ENCODE peak calls at places on chromosomes 16 and 17, in eight cellular contexts. One of them, this sample, is unnamed.

GRCh38 chr16:71867934-71868333 is 16.0 kb downstream of the ZNF821 start:
- DNase-seq in A549: no peak
- DNase-seq in PC-3: no peak
- DNase-seq in AG04450: no peak
- DNase-seq in left lung: no peak
- DNase-seq in foreskin keratinocyte: no peak
- DNase-seq in heart right ventricle: no peak
- DNase-seq in CD4-positive, alpha-beta T cell: no peak
- DNase-seq in this sample: no peak

GRCh38 chr17:79003661-79004411 is 5.7 kb downstream of the CANT1 start:
- DNase-seq in A549: no peak
- DNase-seq in PC-3: no peak
- DNase-seq in AG04450: no peak
- DNase-seq in left lung: no peak
- DNase-seq in foreskin keratinocyte: no peak
- DNase-seq in heart right ventricle: no peak
- DNase-seq in CD4-positive, alpha-beta T cell: no peak
- DNase-seq in this sample: peak; percentile 64

GRCh38 chr17:47807421-47807820 is 14.2 kb downstream of the OSBPL7 start:
- DNase-seq in A549: no peak
- DNase-seq in PC-3: no peak
- DNase-seq in AG04450: no peak
- DNase-seq in left lung: no peak
- DNase-seq in foreskin keratinocyte: no peak
- DNase-seq in heart right ventricle: no peak
- DNase-seq in CD4-positive, alpha-beta T cell: no peak
- DNase-seq in this sample: no peak

GRCh38 chr17:42210046-42210445 is 15.8 kb upstream of the GHDC start:
- DNase-seq in A549: no peak
- DNase-seq in PC-3: no peak
- DNase-seq in AG04450: no peak
- DNase-seq in left lung: no peak
- DNase-seq in foreskin keratinocyte: no peak
- DNase-seq in heart right ventricle: no peak
- DNase-seq in CD4-positive, alpha-beta T cell: no peak
- DNase-seq in this sample: no peak

GRCh38 chr17:48997103-48997826 is at the start of gene IGF2BP1:
- DNase-seq in A549: peak; percentile 95
- DNase-seq in PC-3: no peak
- DNase-seq in AG04450: no peak
- DNase-seq in left lung: no peak
- DNase-seq in foreskin keratinocyte: no peak
- DNase-seq in heart right ventricle: no peak
- DNase-seq in CD4-positive, alpha-beta T cell: no peak
- DNase-seq in this sample: no peak

GRCh38 chr16:46862555-46863447 is 21.4 kb upstream of the GPT2 start:
- DNase-seq in A549: no peak
- DNase-seq in PC-3: peak; percentile 30
- DNase-seq in AG04450: no peak
- DNase-seq in left lung: no peak
- DNase-seq in foreskin keratinocyte: no peak
- DNase-seq in heart right ventricle: no peak
- DNase-seq in CD4-positive, alpha-beta T cell: no peak
- DNase-seq in this sample: no peak

GRCh38 chr17:68886401-68886800 is 68.8 kb downstream of the ABCA8 start:
- DNase-seq in A549: no peak
- DNase-seq in PC-3: no peak
- DNase-seq in AG04450: no peak
- DNase-seq in left lung: no peak
- DNase-seq in foreskin keratinocyte: no peak
- DNase-seq in heart right ventricle: no peak
- DNase-seq in CD4-positive, alpha-beta T cell: no peak
- DNase-seq in this sample: no peak

GRCh38 chr17:16293918-16294317 is 59.4 kb downstream of the CENPV start:
- DNase-seq in A549: no peak
- DNase-seq in PC-3: no peak
- DNase-seq in AG04450: no peak
- DNase-seq in left lung: no peak
- DNase-seq in foreskin keratinocyte: no peak
- DNase-seq in heart right ventricle: no peak
- DNase-seq in CD4-positive, alpha-beta T cell: no peak
- DNase-seq in this sample: no peak

GRCh38 chr17:77593081-77593480 is 365.4 kb upstream of the TNRC6C start:
- DNase-seq in A549: no peak
- DNase-seq in PC-3: no peak
- DNase-seq in AG04450: no peak
- DNase-seq in left lung: no peak
- DNase-seq in foreskin keratinocyte: no peak
- DNase-seq in heart right ventricle: no peak
- DNase-seq in CD4-positive, alpha-beta T cell: no peak
- DNase-seq in this sample: peak; percentile 17

GRCh38 chr17:50559674-50560184 is 786 bp upstream of the CACNA1G start:
- DNase-seq in A549: peak; percentile 90
- DNase-seq in PC-3: peak; percentile 35
- DNase-seq in AG04450: no peak
- DNase-seq in left lung: peak; percentile 72
- DNase-seq in foreskin keratinocyte: peak; percentile 36
- DNase-seq in heart right ventricle: peak; percentile 53
- DNase-seq in CD4-positive, alpha-beta T cell: no peak
- DNase-seq in this sample: peak; percentile 88

GRCh38 chr16:57755726-57756423 is 20.3 kb downstream of the KATNB1 start:
- DNase-seq in A549: no peak
- DNase-seq in PC-3: no peak
- DNase-seq in AG04450: no peak
- DNase-seq in left lung: no peak
- DNase-seq in foreskin keratinocyte: no peak
- DNase-seq in heart right ventricle: no peak
- DNase-seq in CD4-positive, alpha-beta T cell: no peak
- DNase-seq in this sample: peak; percentile 45

GRCh38 chr17:79111097-79111496 is 36.5 kb downstream of the ENGASE start:
- DNase-seq in A549: no peak
- DNase-seq in PC-3: no peak
- DNase-seq in AG04450: no peak
- DNase-seq in left lung: no peak
- DNase-seq in foreskin keratinocyte: no peak
- DNase-seq in heart right ventricle: no peak
- DNase-seq in CD4-positive, alpha-beta T cell: no peak
- DNase-seq in this sample: no peak

GRCh38 chr17:13484020-13484419 is 117.7 kb downstream of the HS3ST3A1 start:
- DNase-seq in A549: no peak
- DNase-seq in PC-3: no peak
- DNase-seq in AG04450: no peak
- DNase-seq in left lung: no peak
- DNase-seq in foreskin keratinocyte: no peak
- DNase-seq in heart right ventricle: no peak
- DNase-seq in CD4-positive, alpha-beta T cell: no peak
- DNase-seq in this sample: no peak

GRCh38 chr16:80273635-80274538 is 266.9 kb upstream of the DYNLRB2 start:
- DNase-seq in A549: no peak
- DNase-seq in PC-3: no peak
- DNase-seq in AG04450: peak; percentile 29
- DNase-seq in left lung: no peak
- DNase-seq in foreskin keratinocyte: peak; percentile 75
- DNase-seq in heart right ventricle: no peak
- DNase-seq in CD4-positive, alpha-beta T cell: no peak
- DNase-seq in this sample: no peak

GRCh38 chr17:80633197-80633596 is 88.6 kb downstream of the RPTOR start:
- DNase-seq in A549: no peak
- DNase-seq in PC-3: no peak
- DNase-seq in AG04450: no peak
- DNase-seq in left lung: no peak
- DNase-seq in foreskin keratinocyte: no peak
- DNase-seq in heart right ventricle: no peak
- DNase-seq in CD4-positive, alpha-beta T cell: no peak
- DNase-seq in this sample: no peak

GRCh38 chr17:80631142-80632045 is 86.8 kb downstream of the RPTOR start:
- DNase-seq in A549: no peak
- DNase-seq in PC-3: no peak
- DNase-seq in AG04450: no peak
- DNase-seq in left lung: no peak
- DNase-seq in foreskin keratinocyte: no peak
- DNase-seq in heart right ventricle: no peak
- DNase-seq in CD4-positive, alpha-beta T cell: no peak
- DNase-seq in this sample: no peak

GRCh38 chr17:80632046-80632581 is 87.5 kb downstream of the RPTOR start:
- DNase-seq in A549: no peak
- DNase-seq in PC-3: no peak
- DNase-seq in AG04450: no peak
- DNase-seq in left lung: no peak
- DNase-seq in foreskin keratinocyte: no peak
- DNase-seq in heart right ventricle: no peak
- DNase-seq in CD4-positive, alpha-beta T cell: no peak
- DNase-seq in this sample: no peak

GRCh38 chr17:80630721-80631120 is 86.1 kb downstream of the RPTOR start:
- DNase-seq in A549: no peak
- DNase-seq in PC-3: no peak
- DNase-seq in AG04450: no peak
- DNase-seq in left lung: no peak
- DNase-seq in foreskin keratinocyte: no peak
- DNase-seq in heart right ventricle: no peak
- DNase-seq in CD4-positive, alpha-beta T cell: no peak
- DNase-seq in this sample: no peak

GRCh38 chr17:80629298-80630028 is 84.8 kb downstream of the RPTOR start:
- DNase-seq in A549: no peak
- DNase-seq in PC-3: no peak
- DNase-seq in AG04450: no peak
- DNase-seq in left lung: no peak
- DNase-seq in foreskin keratinocyte: no peak
- DNase-seq in heart right ventricle: no peak
- DNase-seq in CD4-positive, alpha-beta T cell: no peak
- DNase-seq in this sample: no peak
- H3K27ac ChIP-seq in A549: no peak overlapping the region
- H3K27ac ChIP-seq in PC-3: no peak overlapping the region
- H3K27ac ChIP-seq in AG04450: no peak overlapping the region
- H3K27ac ChIP-seq in left lung: no peak overlapping the region
- H3K27ac ChIP-seq in foreskin keratinocyte: no peak overlapping the region
- H3K27ac ChIP-seq in heart right ventricle: no peak overlapping the region
- H3K27ac ChIP-seq in CD4-positive, alpha-beta T cell: no peak overlapping the region
- H3K27ac ChIP-seq in this sample: no peak overlapping the region

GRCh38 chr17:81286491-81287145 is 8.5 kb downstream of the SLC38A10 start:
- DNase-seq in A549: no peak
- DNase-seq in PC-3: no peak
- DNase-seq in AG04450: no peak
- DNase-seq in left lung: no peak
- DNase-seq in foreskin keratinocyte: no peak
- DNase-seq in heart right ventricle: no peak
- DNase-seq in CD4-positive, alpha-beta T cell: no peak
- DNase-seq in this sample: no peak

GRCh38 chr17:81289627-81290026 is 5.5 kb downstream of the SLC38A10 start:
- DNase-seq in A549: no peak
- DNase-seq in PC-3: no peak
- DNase-seq in AG04450: no peak
- DNase-seq in left lung: no peak
- DNase-seq in foreskin keratinocyte: no peak
- DNase-seq in heart right ventricle: no peak
- DNase-seq in CD4-positive, alpha-beta T cell: no peak
- DNase-seq in this sample: no peak

GRCh38 chr17:81288715-81289114 is 6.4 kb downstream of the SLC38A10 start:
- DNase-seq in A549: no peak
- DNase-seq in PC-3: no peak
- DNase-seq in AG04450: no peak
- DNase-seq in left lung: no peak
- DNase-seq in foreskin keratinocyte: no peak
- DNase-seq in heart right ventricle: no peak
- DNase-seq in CD4-positive, alpha-beta T cell: no peak
- DNase-seq in this sample: no peak

GRCh38 chr17:81287155-81287554 is 8.0 kb downstream of the SLC38A10 start:
- DNase-seq in A549: no peak
- DNase-seq in PC-3: no peak
- DNase-seq in AG04450: no peak
- DNase-seq in left lung: no peak
- DNase-seq in foreskin keratinocyte: no peak
- DNase-seq in heart right ventricle: no peak
- DNase-seq in CD4-positive, alpha-beta T cell: no peak
- DNase-seq in this sample: no peak

DNA sequence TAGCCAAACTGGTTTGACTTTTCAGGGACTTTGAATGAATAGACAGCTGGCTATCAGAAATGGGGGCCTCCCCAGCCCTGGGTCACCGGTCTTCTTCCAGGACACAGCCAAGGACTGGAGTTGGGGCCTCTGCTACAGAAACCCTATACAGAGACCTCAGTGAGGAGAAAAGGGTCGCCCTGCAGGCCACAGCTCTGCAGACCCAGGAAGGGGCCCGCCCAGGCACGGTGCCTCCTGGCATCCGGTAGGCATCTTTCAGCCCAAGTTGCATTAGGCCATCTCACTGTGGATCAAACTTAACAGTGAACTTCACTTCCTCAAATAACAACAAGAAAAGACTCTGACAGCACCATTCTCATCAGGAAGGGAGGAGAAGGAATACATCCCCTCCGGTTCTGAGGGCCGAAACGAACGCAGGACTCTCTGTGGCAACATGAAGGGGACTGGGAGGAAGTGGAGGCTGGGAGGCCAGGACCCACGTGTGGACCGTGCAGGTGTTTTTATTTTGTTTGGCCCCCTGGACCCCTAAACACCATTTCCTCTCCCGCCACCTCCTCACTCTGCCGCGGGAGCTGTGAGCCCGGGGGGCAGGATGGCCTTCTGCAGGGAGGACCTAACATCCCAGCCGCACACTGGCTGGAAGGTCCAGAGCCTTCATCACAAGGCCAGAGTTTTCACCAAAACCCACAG is 7.2 kb downstream of the SLC38A10 start:
- DNase-seq in A549: no peak
- DNase-seq in PC-3: no peak
- DNase-seq in AG04450: no peak
- DNase-seq in left lung: no peak
- DNase-seq in foreskin keratinocyte: no peak
- DNase-seq in heart right ventricle: no peak
- DNase-seq in CD4-positive, alpha-beta T cell: no peak
- DNase-seq in this sample: no peak
- H3K27ac ChIP-seq in A549: no peak overlapping the region
- H3K27ac ChIP-seq in PC-3: no peak overlapping the region
- H3K27ac ChIP-seq in AG04450: no peak overlapping the region
- H3K27ac ChIP-seq in left lung: peak overlapping the region; percentile 89
- H3K27ac ChIP-seq in foreskin keratinocyte: no peak overlapping the region
- H3K27ac ChIP-seq in heart right ventricle: no peak overlapping the region
- H3K27ac ChIP-seq in CD4-positive, alpha-beta T cell: no peak overlapping the region
- H3K27ac ChIP-seq in this sample: no peak overlapping the region

DNA sequence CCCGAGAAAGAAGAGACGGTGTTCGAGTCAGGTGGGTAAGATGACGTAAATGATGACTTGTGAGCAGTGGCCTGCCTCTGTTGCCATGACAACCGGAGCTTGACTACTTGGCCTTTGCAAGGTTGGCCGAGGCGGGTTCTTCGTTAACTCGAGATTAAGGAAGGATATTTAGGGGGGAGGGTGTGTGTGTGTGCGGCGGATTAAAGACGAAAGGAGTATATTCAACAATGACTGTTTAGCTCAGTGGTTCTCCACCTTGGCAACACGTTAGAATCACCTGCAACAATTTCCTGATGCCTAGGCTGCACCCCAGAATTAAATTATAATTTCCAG is 398 bp upstream of the WIPF2 start:
- DNase-seq in A549: peak; percentile 82
- DNase-seq in PC-3: peak; percentile 13
- DNase-seq in AG04450: no peak
- DNase-seq in left lung: peak; percentile 69
- DNase-seq in foreskin keratinocyte: peak; percentile 34
- DNase-seq in heart right ventricle: peak; percentile 35
- DNase-seq in CD4-positive, alpha-beta T cell: peak; percentile 93
- DNase-seq in this sample: peak; percentile 84
- H3K27ac ChIP-seq in A549: peak overlapping the region; percentile 87
- H3K27ac ChIP-seq in PC-3: peak overlapping the region; percentile 68
- H3K27ac ChIP-seq in AG04450: peak overlapping the region; percentile 91
- H3K27ac ChIP-seq in left lung: peak overlapping the region; percentile 92
- H3K27ac ChIP-seq in foreskin keratinocyte: peak overlapping the region; percentile 21
- H3K27ac ChIP-seq in heart right ventricle: peak overlapping the region; percentile 76
- H3K27ac ChIP-seq in CD4-positive, alpha-beta T cell: peak overlapping the region; percentile 86
- H3K27ac ChIP-seq in this sample: no peak overlapping the region

GRCh38 chr17:82282239-82283207 is 9.0 kb upstream of the CSNK1D start:
- DNase-seq in A549: no peak
- DNase-seq in PC-3: peak; percentile 67
- DNase-seq in AG04450: no peak
- DNase-seq in left lung: no peak
- DNase-seq in foreskin keratinocyte: no peak
- DNase-seq in heart right ventricle: no peak
- DNase-seq in CD4-positive, alpha-beta T cell: no peak
- DNase-seq in this sample: no peak
- H3K27ac ChIP-seq in A549: peak overlapping the region; percentile 82
- H3K27ac ChIP-seq in PC-3: peak overlapping the region; percentile 93
- H3K27ac ChIP-seq in AG04450: no peak overlapping the region
- H3K27ac ChIP-seq in left lung: no peak overlapping the region
- H3K27ac ChIP-seq in foreskin keratinocyte: peak overlapping the region; percentile 18
- H3K27ac ChIP-seq in heart right ventricle: no peak overlapping the region
- H3K27ac ChIP-seq in CD4-positive, alpha-beta T cell: no peak overlapping the region
- H3K27ac ChIP-seq in this sample: no peak overlapping the region